ENCODE peak calls at places on chromosomes 16 and 17, in five cellular contexts. N is ovary, H is nephron progenitor cell, Z is H9, L is IMR-90. J is an unnamed sample.

GRCh38 chr17:58002973-58003372 is 4.1 kb downstream of the SRSF1 start:
- DNase-seq in N (no peak), H (no peak), Z (no peak), L (no peak), J (no peak)

GRCh38 chr17:46777943-46778915 is 40.3 kb downstream of the WNT3 start:
- DNase-seq in N (no peak), H (no peak), Z (no peak), L (no peak), J (no peak)

GRCh38 chr17:964881-965280 is 14.7 kb downstream of the NXN start:
- DNase-seq in N (no peak), H (no peak), Z (no peak), L (no peak), J (no peak)

GRCh38 chr17:79837888-79838540 is 1.2 kb downstream of the CBX4 start:
- DNase-seq in N (peak), H (peak), Z (no peak), L (no peak), J (no peak)

GRCh38 chr17:28086519-28086918 is 44.0 kb downstream of the NLK start:
- DNase-seq in N (no peak), H (no peak), Z (no peak), L (peak), J (no peak)

GRCh38 chr17:32516940-32517711 is 30.3 kb downstream of the CDK5R1 start:
- DNase-seq in N (no peak), H (no peak), Z (no peak), L (no peak), J (no peak)

GRCh38 chr16:22664561-22664997 is 149.4 kb upstream of the HS3ST2 start:
- DNase-seq in N (no peak), H (no peak), Z (peak), L (no peak), J (no peak)

GRCh38 chr17:82716383-82717181 is at the start of gene FN3KRP:
- DNase-seq in N (peak), H (peak), Z (peak), L (peak), J (peak)

J was measured in H1.